ENCODE peak calls at places on chromosomes 1 and 21, in ten cellular contexts. Q is dorsolateral prefrontal cortex; B is RPMI8226; P is activated CD4-positive, CD25-positive, alpha-beta regulatory T cell treated with anti-CD3 and anti-CD28 coated beads, Interleukin-2, amount 50 U/mL, for 16 hours; F is CD8-positive, alpha-beta memory T cell; Z is NCI-H774; W is EL; E is spleen; R is AG09319; Y is LoVo. S is an unnamed sample.

GRCh38 chr21:45465105-45465504 is 60.1 kb downstream of the COL18A1 start:
- DNase-seq in Q (peak; percentile 33), B (peak; percentile 87), P (no peak), F (no peak), Z (no peak), W (no peak), E (peak; percentile 58), R (no peak), Y (no peak), S (no peak)

GRCh38 chr1:241849345-241849695 is 1.3 kb downstream of the EXO1 start:
- DNase-seq in Q (no peak), B (peak; percentile 15), P (no peak), F (no peak), Z (no peak), W (no peak), E (no peak), R (no peak), Y (no peak), S (no peak)

GRCh38 chr1:29236993-29237905 is 927 bp downstream of the PTPRU start:
- DNase-seq in Q (no peak), B (peak; percentile 47), P (no peak), F (peak; percentile 15), Z (no peak), W (peak; percentile 40), E (peak; percentile 84), R (no peak), Y (peak; percentile 48), S (no peak)

GRCh38 chr1:8378981-8379470 is 61.1 kb downstream of the SLC45A1 start:
- DNase-seq in Q (no peak), B (no peak), P (no peak), F (no peak), Z (no peak), W (no peak), E (no peak), R (no peak), Y (no peak), S (no peak)

GRCh38 chr1:24970926-24971530 is 41.0 kb upstream of the RUNX3 start:
- DNase-seq in Q (no peak), B (no peak), P (no peak), F (no peak), Z (no peak), W (peak; percentile 38), E (peak; percentile 41), R (no peak), Y (no peak), S (no peak)

GRCh38 chr21:14995695-14996490 is 68.9 kb downstream of the NRIP1 start:
- DNase-seq in Q (no peak), B (no peak), P (no peak), F (no peak), Z (no peak), W (peak; percentile 73), E (no peak), R (no peak), Y (no peak), S (no peak)

GRCh38 chr1:15418811-15419515 is 9.3 kb downstream of the EFHD2 start:
- DNase-seq in Q (no peak), B (no peak), P (no peak), F (no peak), Z (no peak), W (peak; percentile 46), E (no peak), R (no peak), Y (no peak), S (peak; percentile 88)

GRCh38 chr21:36185498-36185897 is 28.9 kb downstream of the DOP1B start:
- DNase-seq in Q (no peak), B (no peak), P (no peak), F (no peak), Z (no peak), W (no peak), E (peak; percentile 46), R (no peak), Y (no peak), S (no peak)

GRCh38 chr1:2968471-2968881 is 52.8 kb upstream of the ACTRT2 start:
- DNase-seq in Q (peak; percentile 90), B (no peak), P (no peak), F (no peak), Z (no peak), W (no peak), E (peak; percentile 51), R (no peak), Y (no peak), S (peak; percentile 18)

GRCh38 chr1:161330346-161330745 is 16.2 kb downstream of the SDHC start:
- DNase-seq in Q (no peak), B (no peak), P (no peak), F (no peak), Z (no peak), W (peak; percentile 62), E (no peak), R (no peak), Y (no peak), S (no peak)

GRCh38 chr1:55860816-55861519 is 645.8 kb upstream of the USP24 start:
- DNase-seq in Q (no peak), B (peak; percentile 7), P (no peak), F (no peak), Z (no peak), W (no peak), E (no peak), R (no peak), Y (no peak), S (no peak)

GRCh38 chr1:248853668-248854375 is 5.1 kb downstream of the ZNF692 start:
- DNase-seq in Q (no peak), B (no peak), P (no peak), F (peak; percentile 68), Z (no peak), W (no peak), E (peak; percentile 69), R (no peak), Y (no peak), S (peak; percentile 16)

GRCh38 chr1:57711326-57711725 is 287.5 kb upstream of the DAB1 start:
- DNase-seq in Q (no peak), B (no peak), P (no peak), F (no peak), Z (no peak), W (no peak), E (no peak), R (no peak), Y (no peak), S (no peak)

GRCh38 chr1:54996359-54996868 is 2.3 kb upstream of the BSND start:
- DNase-seq in Q (peak; percentile 53), B (peak; percentile 96), P (peak; percentile 63), F (peak; percentile 73), Z (peak; percentile 85), W (peak; percentile 74), E (peak; percentile 91), R (peak; percentile 15), Y (peak; percentile 76), S (peak; percentile 85)

GRCh38 chr1:30321996-30322858 is 401.2 kb downstream of the MATN1 start:
- DNase-seq in Q (no peak), B (no peak), P (no peak), F (no peak), Z (no peak), W (no peak), E (no peak), R (no peak), Y (no peak), S (no peak)

GRCh38 chr1:22607154-22607553 is 29.3 kb upstream of the C1QA start:
- DNase-seq in Q (no peak), B (no peak), P (no peak), F (no peak), Z (no peak), W (no peak), E (no peak), R (no peak), Y (no peak), S (no peak)

GRCh38 chr1:6185151-6185550 is 5.0 kb upstream of the CHD5 start:
- DNase-seq in Q (no peak), B (no peak), P (no peak), F (no peak), Z (no peak), W (peak; percentile 84), E (no peak), R (peak; percentile 60), Y (no peak), S (no peak)

GRCh38 chr1:15370781-15371467 is 38.8 kb upstream of the EFHD2 start:
- DNase-seq in Q (no peak), B (no peak), P (no peak), F (no peak), Z (no peak), W (no peak), E (peak; percentile 76), R (no peak), Y (no peak), S (peak; percentile 86)

GRCh38 chr1:116711061-116711582 is 43.1 kb upstream of the CD2 start:
- DNase-seq in Q (no peak), B (no peak), P (no peak), F (no peak), Z (peak; percentile 41), W (no peak), E (no peak), R (no peak), Y (no peak), S (no peak)

GRCh38 chr1:15153184-15153841 is at the start of gene TMEM51:
- DNase-seq in Q (no peak), B (peak; percentile 77), P (no peak), F (no peak), Z (peak; percentile 43), W (peak; percentile 73), E (no peak), R (no peak), Y (peak; percentile 82), S (peak; percentile 81)

GRCh38 chr1:201648066-201648910 is 109.4 kb downstream of the NAV1 start:
- DNase-seq in Q (no peak), B (no peak), P (no peak), F (no peak), Z (peak; percentile 54), W (peak; percentile 77), E (no peak), R (peak; percentile 57), Y (no peak), S (peak; percentile 25)

GRCh38 chr1:62727656-62728396 is 39.6 kb upstream of the DOCK7 start:
- DNase-seq in Q (no peak), B (no peak), P (no peak), F (no peak), Z (no peak), W (peak; percentile 24), E (no peak), R (no peak), Y (no peak), S (no peak)

GRCh38 chr1:156931553-156931952 is 11.1 kb downstream of the LRRC71 start:
- DNase-seq in Q (no peak), B (peak; percentile 40), P (no peak), F (no peak), Z (peak; percentile 20), W (no peak), E (peak; percentile 45), R (no peak), Y (no peak), S (peak; percentile 58)

GRCh38 chr1:16117369-16117768 is 38.5 kb downstream of the EPHA2 start:
- DNase-seq in Q (no peak), B (no peak), P (no peak), F (no peak), Z (no peak), W (peak; percentile 57), E (no peak), R (no peak), Y (no peak), S (no peak)

GRCh38 chr1:42934541-42935312 is 23.9 kb downstream of the SLC2A1 start:
- DNase-seq in Q (no peak), B (no peak), P (no peak), F (no peak), Z (no peak), W (no peak), E (peak; percentile 73), R (no peak), Y (no peak), S (no peak)

GRCh38 chr1:165116732-165117131 is 239.8 kb downstream of the LMX1A start:
- DNase-seq in Q (no peak), B (no peak), P (no peak), F (no peak), Z (no peak), W (peak; percentile 85), E (no peak), R (no peak), Y (peak; percentile 8), S (no peak)

GRCh38 chr1:194862129-194862528 is 1675.7 kb upstream of the B3GALT2 start:
- DNase-seq in Q (no peak), B (no peak), P (no peak), F (no peak), Z (no peak), W (no peak), E (no peak), R (no peak), Y (no peak), S (no peak)

GRCh38 chr1:147897030-147897756 is 5.4 kb upstream of the GJA8 start:
- DNase-seq in Q (no peak), B (no peak), P (no peak), F (no peak), Z (no peak), W (no peak), E (no peak), R (no peak), Y (peak; percentile 36), S (peak; percentile 47)

S was measured in small intestine.